ENCODE peak calls at places on chromosomes 11 and 22, in six cellular contexts. I is neuronal stem cell, X is mesenchymal stem cell, U is IMR-90, C is mesendoderm, B is H1. Q is an unnamed sample.

GRCh38 chr11:69102161-69102695 is 53.5 kb downstream of the TPCN2 start:
- DNase-seq in I (no peak), X (no peak), U (no peak), C (no peak), B (no peak), Q (no peak)

GRCh38 chr11:112129656-112130055 is 34.2 kb downstream of the IL18 start:
- DNase-seq in I (no peak), X (no peak), U (no peak), C (no peak), B (no peak), Q (no peak)

GRCh38 chr22:19691721-19692341 is 22.5 kb upstream of the SEPTIN5 start:
- DNase-seq in I (no peak), X (peak), U (peak), C (peak), B (no peak), Q (peak)

GRCh38 chr11:945986-946385 is 20.3 kb downstream of the AP2A2 start:
- DNase-seq in I (peak), X (peak), U (no peak), C (peak), B (no peak), Q (peak)

GRCh38 chr11:66069715-66070603 is at the start of gene PACS1:
- DNase-seq in I (no peak), X (peak), U (peak), C (peak), B (peak), Q (peak)

GRCh38 chr11:112004389-112004788 is 20.8 kb upstream of the DLAT start:
- DNase-seq in I (no peak), X (no peak), U (no peak), C (peak), B (no peak), Q (no peak)

GRCh38 chr11:7851391-7851790 is 54.6 kb upstream of the OR5P2 start:
- DNase-seq in I (no peak), X (no peak), U (no peak), C (peak), B (no peak), Q (no peak)

GRCh38 chr11:60334005-60334620 is 7.1 kb downstream of the MS4A6E start:
- DNase-seq in I (peak), X (peak), U (peak), C (peak), B (peak), Q (peak)

GRCh38 chr11:38005597-38005996 is 1407.6 kb upstream of the RAG2 start:
- DNase-seq in I (no peak), X (peak), U (peak), C (no peak), B (no peak), Q (no peak)

GRCh38 chr22:30025187-30025586 is 55.1 kb upstream of the HORMAD2 start:
- DNase-seq in I (no peak), X (no peak), U (no peak), C (no peak), B (no peak), Q (no peak)

GRCh38 chr22:29600846-29601245 is 2.6 kb upstream of the NF2 start:
- DNase-seq in I (no peak), X (no peak), U (no peak), C (no peak), B (no peak), Q (no peak)

GRCh38 chr22:23180893-23181762 is 819 bp downstream of the BCR start:
- DNase-seq in I (no peak), X (no peak), U (no peak), C (peak), B (no peak), Q (peak)

GRCh38 chr11:57978686-57979531 is 44.8 kb upstream of the OR9Q1 start:
- DNase-seq in I (no peak), X (no peak), U (peak), C (no peak), B (no peak), Q (no peak)

GRCh38 chr22:48301908-48302307 is 1525.8 kb downstream of the BRD1 start:
- DNase-seq in I (no peak), X (no peak), U (no peak), C (no peak), B (no peak), Q (no peak)

GRCh38 chr11:74288161-74288560 is 23.3 kb downstream of the P4HA3 start:
- DNase-seq in I (no peak), X (peak), U (peak), C (no peak), B (no peak), Q (no peak)

GRCh38 chr11:67286621-67287333 is 2.3 kb upstream of the ANKRD13D start:
- DNase-seq in I (no peak), X (no peak), U (no peak), C (no peak), B (no peak), Q (no peak)

GRCh38 chr11:15770798-15771414 is 585.4 kb downstream of the SOX6 start:
- DNase-seq in I (peak), X (peak), U (peak), C (peak), B (peak), Q (peak)

GRCh38 chr22:49381595-49382450 is 445.9 kb downstream of the BRD1 start:
- DNase-seq in I (no peak), X (no peak), U (no peak), C (no peak), B (no peak), Q (no peak)

GRCh38 chr11:19817265-19817851 is 104.7 kb downstream of the NAV2 start:
- DNase-seq in I (no peak), X (no peak), U (no peak), C (peak), B (peak), Q (no peak)
- H2BK5ac ChIP-seq in I (no peak), X (no peak), U (no peak), C (peak), B (peak), Q (no peak)

GRCh38 chr11:61777234-61778090 is 14.9 kb downstream of the TMEM258 start:
- DNase-seq in I (no peak), X (no peak), U (no peak), C (no peak), B (no peak), Q (peak)
- H3K4me3 ChIP-seq in I (no peak), X (no peak), U (no peak), C (no peak), B (no peak), Q (no peak)

DNA sequence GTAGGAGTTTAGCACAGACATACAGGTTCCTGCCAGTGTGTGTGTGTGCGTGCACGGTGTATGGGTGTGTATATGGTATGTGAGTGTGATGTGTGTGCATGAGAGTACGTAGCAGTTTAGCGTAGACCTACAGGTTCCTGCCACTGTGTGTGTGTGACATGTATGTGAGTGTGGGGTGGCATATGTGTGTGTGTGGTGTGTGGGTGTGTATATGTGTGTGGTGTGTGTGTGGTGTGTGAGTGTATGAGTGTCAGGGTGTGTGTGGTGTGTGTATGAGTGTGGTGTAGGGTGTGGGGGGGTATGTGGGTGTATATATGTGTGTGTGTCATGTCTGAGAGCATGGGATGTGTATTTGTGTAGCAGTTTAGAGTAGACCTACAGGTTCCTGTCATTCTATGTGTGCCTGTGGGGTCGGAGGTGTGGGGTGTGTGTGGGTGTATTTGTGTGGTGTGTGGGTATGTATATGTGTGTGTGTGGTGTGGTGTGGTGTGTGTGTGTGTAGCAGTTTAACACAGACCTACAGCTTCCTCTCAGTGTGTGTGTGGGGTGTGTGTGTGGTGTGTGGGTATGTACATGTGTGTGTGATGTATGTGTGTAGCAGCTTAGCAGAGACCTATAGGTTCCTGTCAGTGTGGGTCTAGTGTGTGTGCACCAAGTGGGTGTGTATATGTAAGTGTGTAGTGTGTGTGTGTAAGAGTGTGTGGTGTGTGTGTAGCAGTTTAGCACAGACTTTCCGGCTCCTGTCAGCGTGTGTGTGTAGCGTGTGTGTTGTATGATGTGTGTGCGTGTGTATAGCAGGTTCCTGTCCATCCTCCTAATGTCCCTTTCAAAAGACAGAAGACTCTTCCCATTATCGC is 31.8 kb upstream of the TBCEL start:
- DNase-seq in I (no peak), X (no peak), U (no peak), C (no peak), B (no peak), Q (no peak)
- H3K23ac ChIP-seq in I (peak), X (peak), U (no peak), C (peak), B (no peak), Q (peak)

GRCh38 chr11:134921938-134922337 is 509.9 kb upstream of the B3GAT1 start:
- DNase-seq in I (no peak), X (no peak), U (no peak), C (no peak), B (no peak), Q (no peak)
- H2BK5ac ChIP-seq in I (no peak), X (no peak), U (no peak), C (no peak), B (no peak), Q (no peak)

GRCh38 chr22:46084376-46084775 is 66.0 kb upstream of the PPARA start:
- DNase-seq in I (no peak), X (no peak), U (no peak), C (no peak), B (no peak), Q (no peak)
- H3K4me3 ChIP-seq in I (no peak), X (no peak), U (no peak), C (no peak), B (no peak), Q (no peak)

DNA sequence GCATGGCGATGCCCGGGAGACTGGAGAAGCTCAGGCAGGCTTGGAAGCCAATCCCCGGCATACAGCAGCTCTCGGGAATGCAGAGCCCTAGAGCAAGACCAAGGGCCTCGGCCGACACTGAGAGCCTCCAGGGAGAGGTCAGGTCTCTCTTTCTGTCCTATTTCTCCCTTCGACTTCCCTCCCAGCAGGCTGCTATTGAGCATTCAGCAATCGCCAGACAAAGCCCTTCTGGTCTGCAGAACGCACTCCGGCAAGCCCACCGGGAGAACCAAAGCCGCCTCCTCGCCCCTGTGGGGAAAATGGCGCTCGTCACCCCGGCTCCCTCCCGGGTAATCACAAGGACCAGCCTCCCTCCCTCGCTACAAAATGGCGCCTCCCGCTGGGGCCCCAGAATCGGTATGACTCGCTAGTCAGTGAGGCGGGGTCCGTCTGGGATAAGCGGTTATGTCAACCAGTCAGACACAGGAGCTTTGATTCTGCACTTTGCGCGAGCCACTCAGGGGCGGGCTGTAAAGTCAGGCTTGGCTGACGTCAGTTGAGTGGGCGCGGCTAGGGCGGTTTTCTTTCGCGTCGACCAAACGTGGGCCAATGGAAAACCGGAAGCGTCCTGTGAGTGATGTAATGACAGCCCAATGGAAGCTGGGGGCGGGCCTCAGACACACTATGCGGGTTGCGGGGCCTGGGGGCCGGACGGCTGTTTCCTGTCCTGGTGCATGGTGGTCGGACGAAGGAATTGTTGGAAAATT is at the start of gene ZNF143:
- DNase-seq in I (peak), X (peak), U (peak), C (peak), B (peak), Q (peak)
- H3K23ac ChIP-seq in I (peak), X (peak), U (peak), C (peak), B (no peak), Q (no peak)

Q was measured in trophoblast cell.